ENCODE peak calls at places on chromosomes 7 and 10, in six cellular contexts. L is GM12892, R is endothelial cell of umbilical vein, C is breast epithelium, K is transverse colon, W is suprapubic skin. D is an unnamed sample.

GRCh38 chr10:31146496-31147219 is 115.0 kb upstream of the ZNF438 start:
- DNase-seq in L (no peak), R (peak), C (no peak), K (no peak), W (no peak), D (no peak)

GRCh38 chr10:31757374-31757773 is 171.3 kb downstream of the ARHGAP12 start:
- DNase-seq in L (no peak), R (no peak), C (peak), K (no peak), W (no peak), D (no peak)

GRCh38 chr7:142739927-142740492 is 9.3 kb upstream of the PRSS1 start:
- DNase-seq in L (no peak), R (no peak), C (no peak), K (no peak), W (no peak), D (no peak)

GRCh38 chr7:73715648-73716317 is 3.7 kb downstream of the STX1A start:
- DNase-seq in L (no peak), R (peak), C (no peak), K (peak), W (no peak), D (no peak)

GRCh38 chr7:121300685-121301084 is 28.1 kb upstream of the WNT16 start:
- DNase-seq in L (no peak), R (no peak), C (no peak), K (no peak), W (no peak), D (no peak)

GRCh38 chr7:146960747-146961416 is 844.3 kb downstream of the CNTNAP2 start:
- DNase-seq in L (no peak), R (no peak), C (no peak), K (no peak), W (no peak), D (no peak)

GRCh38 chr10:6091630-6092029 is 2.8 kb downstream of the RBM17 start:
- DNase-seq in L (no peak), R (peak), C (no peak), K (no peak), W (no peak), D (no peak)

GRCh38 chr10:128839701-128840100 is 627.3 kb upstream of the MGMT start:
- DNase-seq in L (no peak), R (no peak), C (no peak), K (no peak), W (no peak), D (no peak)

GRCh38 chr10:116774728-116775151 is 32.4 kb upstream of the HSPA12A start:
- DNase-seq in L (no peak), R (no peak), C (peak), K (peak), W (peak), D (no peak)

GRCh38 chr10:24418532-24418931 is 209.6 kb downstream of the KIAA1217 start:
- DNase-seq in L (no peak), R (no peak), C (no peak), K (no peak), W (no peak), D (no peak)

GRCh38 chr7:13841284-13841683 is 148.2 kb downstream of the ETV1 start:
- DNase-seq in L (no peak), R (no peak), C (no peak), K (no peak), W (no peak), D (no peak)

GRCh38 chr10:127278001-127278400 is 81.6 kb upstream of the INSYN2A start:
- DNase-seq in L (no peak), R (peak), C (no peak), K (no peak), W (no peak), D (no peak)

GRCh38 chr7:95544174-95544573 is 52.1 kb downstream of the PDK4 start:
- DNase-seq in L (no peak), R (no peak), C (no peak), K (no peak), W (no peak), D (no peak)

GRCh38 chr7:78765985-78766729 is 687.3 kb downstream of the MAGI2 start:
- DNase-seq in L (no peak), R (no peak), C (no peak), K (no peak), W (no peak), D (no peak)

GRCh38 chr10:34859170-34859569 is 44.1 kb upstream of the PARD3 start:
- DNase-seq in L (no peak), R (no peak), C (no peak), K (no peak), W (no peak), D (no peak)

GRCh38 chr7:123367508-123368122 is 166.8 kb downstream of the IQUB start:
- DNase-seq in L (peak), R (peak), C (no peak), K (no peak), W (no peak), D (no peak)

GRCh38 chr10:23284155-23284554 is 60.4 kb downstream of the C10orf67 start:
- DNase-seq in L (no peak), R (no peak), C (no peak), K (no peak), W (no peak), D (no peak)

GRCh38 chr10:128043259-128044045 is 82.8 kb downstream of the MKI67 start:
- DNase-seq in L (no peak), R (no peak), C (no peak), K (no peak), W (no peak), D (no peak)

GRCh38 chr10:770975-771374 is 81.5 kb upstream of the DIP2C start:
- DNase-seq in L (no peak), R (no peak), C (no peak), K (no peak), W (peak), D (no peak)

GRCh38 chr7:82382276-82382675 is 61.3 kb downstream of the CACNA2D1 start:
- DNase-seq in L (no peak), R (no peak), C (no peak), K (no peak), W (no peak), D (no peak)

GRCh38 chr7:91320679-91321078 is 56.4 kb downstream of the FZD1 start:
- DNase-seq in L (no peak), R (no peak), C (no peak), K (no peak), W (no peak), D (no peak)

GRCh38 chr7:129376076-129376777 is 58.0 kb upstream of the STRIP2 start:
- DNase-seq in L (peak), R (peak), C (no peak), K (peak), W (no peak), D (peak)

GRCh38 chr7:80095545-80095944 is 39.1 kb upstream of the GNAI1 start:
- DNase-seq in L (no peak), R (peak), C (no peak), K (no peak), W (no peak), D (no peak)

GRCh38 chr7:17781491-17782215 is 158.6 kb downstream of the SNX13 start:
- DNase-seq in L (no peak), R (peak), C (no peak), K (no peak), W (no peak), D (no peak)

GRCh38 chr7:7702826-7703225 is 15.6 kb downstream of the RPA3 start:
- DNase-seq in L (no peak), R (no peak), C (no peak), K (no peak), W (no peak), D (no peak)

GRCh38 chr10:34745244-34745643 is 69.9 kb downstream of the PARD3 start:
- DNase-seq in L (no peak), R (no peak), C (no peak), K (no peak), W (no peak), D (no peak)

GRCh38 chr10:128684215-128684614 is 558.0 kb upstream of the MKI67 start:
- DNase-seq in L (no peak), R (no peak), C (no peak), K (no peak), W (no peak), D (no peak)

GRCh38 chr7:23397241-23397640 is 73.0 kb downstream of the IGF2BP3 start:
- DNase-seq in L (no peak), R (no peak), C (no peak), K (no peak), W (no peak), D (no peak)
- TF ChIP-seq POLR2A in L (no peak), R (no peak), C (no peak), K (no peak), W (no peak), D (no peak)

GRCh38 chr7:49432245-49432644 is 341.2 kb upstream of the VWC2 start:
- DNase-seq in L (no peak), R (no peak), C (no peak), K (no peak), W (no peak), D (no peak)
- TF ChIP-seq POLR2AphosphoS5 in L (no peak), R (no peak), C (no peak), K (no peak), W (no peak), D (no peak)

GRCh38 chr7:27602766-27603165 is 59.9 kb downstream of the HIBADH start:
- DNase-seq in L (no peak), R (no peak), C (no peak), K (no peak), W (no peak), D (no peak)
- TF ChIP-seq POLR2A in L (no peak), R (no peak), C (no peak), K (no peak), W (no peak), D (no peak)

GRCh38 chr10:61866700-61867368 is 34.7 kb upstream of the ARID5B start:
- DNase-seq in L (no peak), R (no peak), C (no peak), K (no peak), W (no peak), D (no peak)
- TF ChIP-seq POLR2AphosphoS5 in L (no peak), R (no peak), C (no peak), K (no peak), W (no peak), D (no peak)

GRCh38 chr7:68700414-68700813 is 897.9 kb upstream of the AUTS2 start:
- DNase-seq in L (no peak), R (no peak), C (no peak), K (no peak), W (no peak), D (no peak)

GRCh38 chr7:68697821-68698280 is 900.4 kb upstream of the AUTS2 start:
- DNase-seq in L (no peak), R (no peak), C (no peak), K (no peak), W (no peak), D (no peak)

GRCh38 chr7:68694656-68695055 is 903.6 kb upstream of the AUTS2 start:
- DNase-seq in L (no peak), R (no peak), C (no peak), K (no peak), W (no peak), D (no peak)

GRCh38 chr7:68699090-68699711 is 899.1 kb upstream of the AUTS2 start:
- DNase-seq in L (no peak), R (no peak), C (no peak), K (no peak), W (no peak), D (no peak)
- TF ChIP-seq POLR2A in L (no peak), R (no peak), C (no peak), K (no peak), W (no peak), D (no peak)

D was measured in upper lobe of left lung.